ENCODE peak calls at places on chromosome 5, in four cellular contexts. One of them, this sample, is unnamed.
A peak's percentile ranks its signal among the peaks of the same experiment; 100 is the strongest.

GRCh38 chr5:158135682-158136176 is 276.8 kb upstream of the CLINT1 start:
- DNase-seq in GM12878: no peak
- DNase-seq in H1: peak; percentile 60
- DNase-seq in A549: no peak
- DNase-seq in this sample: no peak

GRCh38 chr5:90602681-90603080 is 44.1 kb downstream of the ADGRV1 start:
- DNase-seq in H1: no peak
- DNase-seq in GM12878: no peak
- DNase-seq in A549: no peak
- DNase-seq in this sample: no peak

GRCh38 chr5:93622240-93622885 is 39.3 kb downstream of the NR2F1 start:
- DNase-seq in H1: no peak
- DNase-seq in A549: peak; percentile 71
- DNase-seq in GM12878: no peak
- DNase-seq in this sample: peak; percentile 77

GRCh38 chr5:67806647-67807046 is 408.9 kb upstream of the PIK3R1 start:
- DNase-seq in A549: no peak
- DNase-seq in H1: no peak
- DNase-seq in GM12878: no peak
- DNase-seq in this sample: no peak

GRCh38 chr5:125375143-125375542 is 628.7 kb upstream of the ZNF608 start:
- DNase-seq in A549: no peak
- DNase-seq in H1: no peak
- DNase-seq in GM12878: no peak
- DNase-seq in this sample: no peak

GRCh38 chr5:154442801-154443200 is 3.0 kb upstream of the SAP30L start:
- DNase-seq in GM12878: no peak
- DNase-seq in A549: no peak
- DNase-seq in H1: no peak
- DNase-seq in this sample: no peak

GRCh38 chr5:55577353-55578060 is 42.7 kb upstream of the PLPP1 start:
- DNase-seq in H1: peak; percentile 34
- DNase-seq in A549: no peak
- DNase-seq in GM12878: no peak
- DNase-seq in this sample: no peak

GRCh38 chr5:132013006-132013689 is 1.7 kb upstream of the ACSL6 start:
- DNase-seq in A549: no peak
- DNase-seq in H1: peak; percentile 27
- DNase-seq in GM12878: no peak
- DNase-seq in this sample: no peak

GRCh38 chr5:2334686-2335085 is 416.8 kb downstream of the IRX2 start:
- DNase-seq in GM12878: no peak
- DNase-seq in H1: no peak
- DNase-seq in A549: no peak
- DNase-seq in this sample: no peak

GRCh38 chr5:128225245-128226030 is 141.9 kb downstream of the SLC12A2 start:
- DNase-seq in H1: no peak
- DNase-seq in A549: no peak
- DNase-seq in GM12878: no peak
- DNase-seq in this sample: no peak

GRCh38 chr5:131720714-131721113 is 76.1 kb downstream of the FNIP1 start:
- DNase-seq in A549: no peak
- DNase-seq in GM12878: no peak
- DNase-seq in H1: no peak
- DNase-seq in this sample: no peak

GRCh38 chr5:143842920-143843319 is 31.0 kb downstream of the HMHB1 start:
- DNase-seq in GM12878: no peak
- DNase-seq in A549: no peak
- DNase-seq in H1: no peak
- DNase-seq in this sample: peak; percentile 31

GRCh38 chr5:102911973-102912372 is 156.9 kb downstream of the PAM start:
- DNase-seq in GM12878: no peak
- DNase-seq in H1: no peak
- DNase-seq in A549: peak; percentile 4
- DNase-seq in this sample: peak; percentile 79

GRCh38 chr5:168987540-168988300 is 313.2 kb downstream of the SLIT3 start:
- DNase-seq in H1: peak; percentile 91
- DNase-seq in A549: peak; percentile 66
- DNase-seq in GM12878: no peak
- DNase-seq in this sample: peak; percentile 58

GRCh38 chr5:120055858-120056257 is 408.2 kb upstream of the PRR16 start:
- DNase-seq in H1: no peak
- DNase-seq in GM12878: no peak
- DNase-seq in A549: peak; percentile 17
- DNase-seq in this sample: peak; percentile 76

GRCh38 chr5:169548315-169548714 is 35.3 kb upstream of the SPDL1 start:
- DNase-seq in H1: no peak
- DNase-seq in GM12878: no peak
- DNase-seq in A549: peak; percentile 68
- DNase-seq in this sample: peak; percentile 24

GRCh38 chr5:79035237-79035636 is 34.2 kb downstream of the DMGDH start:
- DNase-seq in A549: no peak
- DNase-seq in GM12878: no peak
- DNase-seq in H1: no peak
- DNase-seq in this sample: no peak

GRCh38 chr5:67396975-67397374 is 200.4 kb upstream of the CD180 start:
- DNase-seq in H1: no peak
- DNase-seq in GM12878: no peak
- DNase-seq in A549: no peak
- DNase-seq in this sample: no peak

GRCh38 chr5:158463971-158464370 is 605.0 kb upstream of the CLINT1 start:
- DNase-seq in GM12878: no peak
- DNase-seq in A549: no peak
- DNase-seq in H1: no peak
- DNase-seq in this sample: peak; percentile 10

GRCh38 chr5:94793113-94793815 is 174.8 kb downstream of the SLF1 start:
- DNase-seq in H1: no peak
- DNase-seq in GM12878: peak; percentile 92
- DNase-seq in A549: no peak
- DNase-seq in this sample: peak; percentile 92

GRCh38 chr5:36059571-36060515 is 6.8 kb downstream of the UGT3A2 start:
- DNase-seq in A549: no peak
- DNase-seq in H1: no peak
- DNase-seq in GM12878: no peak
- DNase-seq in this sample: no peak

GRCh38 chr5:133512896-133513295 is 99.4 kb downstream of the FSTL4 start:
- DNase-seq in A549: no peak
- DNase-seq in GM12878: no peak
- DNase-seq in H1: no peak
- DNase-seq in this sample: no peak

GRCh38 chr5:113118765-113119164 is 142.2 kb downstream of the DCP2 start:
- DNase-seq in A549: no peak
- DNase-seq in GM12878: no peak
- DNase-seq in H1: no peak
- DNase-seq in this sample: no peak

GRCh38 chr5:107361945-107362344 is 308.8 kb downstream of the EFNA5 start:
- DNase-seq in A549: peak; percentile 72
- DNase-seq in GM12878: no peak
- DNase-seq in H1: no peak
- DNase-seq in this sample: peak; percentile 21

GRCh38 chr5:150410524-150411244 is 2.0 kb downstream of the CD74 start:
- DNase-seq in H1: peak; percentile 67
- DNase-seq in GM12878: peak; percentile 71
- DNase-seq in A549: peak; percentile 62
- DNase-seq in this sample: peak; percentile 74

GRCh38 chr5:180343110-180343845 is 9.9 kb downstream of the GFPT2 start:
- DNase-seq in H1: peak; percentile 71
- DNase-seq in A549: no peak
- DNase-seq in GM12878: no peak
- DNase-seq in this sample: peak; percentile 41

GRCh38 chr5:109910874-109911273 is 221.1 kb downstream of the MAN2A1 start:
- DNase-seq in A549: no peak
- DNase-seq in H1: no peak
- DNase-seq in GM12878: no peak
- DNase-seq in this sample: no peak

GRCh38 chr5:181043285-181044092 is 3.4 kb downstream of the BTNL9 start:
- DNase-seq in H1: no peak
- DNase-seq in A549: peak; percentile 44
- DNase-seq in GM12878: no peak
- DNase-seq in this sample: no peak

GRCh38 chr5:119470105-119470763 is 17.9 kb downstream of the HSD17B4 start:
- DNase-seq in H1: peak; percentile 57
- DNase-seq in A549: no peak
- DNase-seq in GM12878: peak; percentile 50
- DNase-seq in this sample: no peak

DNA sequence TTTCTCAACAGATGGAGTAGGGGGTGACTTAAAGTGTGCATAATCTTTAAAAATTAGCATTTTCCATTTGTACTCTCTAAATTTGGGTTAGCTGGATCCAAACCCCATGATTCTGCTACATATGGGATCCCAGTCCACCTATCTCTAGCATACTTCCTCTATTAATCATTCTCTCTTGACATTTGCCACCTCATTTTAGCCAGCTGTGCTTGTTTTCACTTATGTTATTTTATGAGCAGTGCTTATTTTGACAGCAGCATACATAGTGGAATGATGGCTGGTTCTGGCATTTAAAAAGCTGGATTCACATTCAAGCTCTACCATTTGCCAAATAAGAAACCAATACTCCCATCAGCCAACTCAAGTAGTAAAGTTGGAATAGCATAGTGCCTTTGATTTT is 22.5 kb upstream of the SNX18 start:
- DNase-seq in H1: no peak
- DNase-seq in GM12878: no peak
- DNase-seq in A549: no peak
- DNase-seq in this sample: no peak
- H3K4me1 ChIP-seq in H1: no peaks in the 10 kb centered on the region
- H3K4me1 ChIP-seq in GM12878: peaks cover 3% of the 10 kb centered on the region
- H3K4me1 ChIP-seq in A549: no peaks in the 10 kb centered on the region
- H3K4me1 ChIP-seq in this sample: no peaks in the 10 kb centered on the region

GRCh38 chr5:33565304-33565703 is 124.5 kb downstream of the TARS1 start:
- DNase-seq in A549: no peak
- DNase-seq in GM12878: no peak
- DNase-seq in H1: no peak
- DNase-seq in this sample: no peak
- TF ChIP-seq POLR2A in A549: no peak
- TF ChIP-seq POLR2A in GM12878: no peak
- TF ChIP-seq POLR2A in H1: no peak
- TF ChIP-seq POLR2A in this sample: no peak

GRCh38 chr5:138964547-138965174 is 89.5 kb upstream of the LRRTM2 start:
- DNase-seq in GM12878: no peak
- DNase-seq in H1: no peak
- DNase-seq in A549: no peak
- DNase-seq in this sample: no peak
- H3K4me1 ChIP-seq in GM12878: no peaks in the 10 kb centered on the region
- H3K4me1 ChIP-seq in H1: peaks cover 15% of the 10 kb centered on the region
- H3K4me1 ChIP-seq in A549: no peaks in the 10 kb centered on the region
- H3K4me1 ChIP-seq in this sample: peaks cover 21% of the 10 kb centered on the region

DNA sequence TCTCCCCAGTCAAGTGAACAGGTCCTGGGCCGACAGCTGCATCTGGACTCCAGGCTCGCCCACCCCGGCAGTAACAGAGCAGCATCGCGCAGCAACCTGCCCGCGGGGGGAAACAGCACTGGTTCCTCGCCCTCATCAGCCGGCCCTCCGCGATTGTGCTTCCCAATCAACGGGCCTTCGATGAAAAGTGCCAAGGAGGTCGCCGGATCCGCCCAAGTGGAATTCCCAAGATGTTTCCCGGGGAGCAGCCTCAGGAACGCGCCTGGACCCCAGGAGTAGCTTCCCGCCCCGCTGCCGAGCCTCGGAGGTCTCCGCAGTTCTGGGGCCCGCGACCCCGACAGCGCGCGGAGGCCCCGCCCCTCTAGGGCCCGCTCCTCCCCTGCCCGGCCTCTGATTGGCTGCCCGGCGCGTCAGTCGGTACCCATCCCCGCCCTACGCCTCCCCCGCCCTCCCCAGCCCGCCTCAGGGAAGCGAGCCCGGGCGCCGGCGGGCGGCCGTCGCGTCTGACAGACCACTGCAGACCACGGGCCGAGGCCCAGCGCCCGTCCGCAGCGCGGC is at the start of gene OTULINL:
- DNase-seq in A549: peak; percentile 76
- DNase-seq in GM12878: no peak
- DNase-seq in H1: peak; percentile 98
- DNase-seq in this sample: peak; percentile 47
- TF ChIP-seq POLR2A in A549: no peak
- TF ChIP-seq POLR2A in GM12878: no peak
- TF ChIP-seq POLR2A in H1: peak; percentile 69
- TF ChIP-seq POLR2A in this sample: no peak

GRCh38 chr5:173765661-173766060 is 122.5 kb upstream of the CPEB4 start:
- DNase-seq in A549: no peak
- DNase-seq in H1: no peak
- DNase-seq in GM12878: no peak
- DNase-seq in this sample: no peak
- H3K4me1 ChIP-seq in A549: peaks cover 53% of the 10 kb centered on the region
- H3K4me1 ChIP-seq in H1: peaks cover 5% of the 10 kb centered on the region
- H3K4me1 ChIP-seq in GM12878: peaks cover 3% of the 10 kb centered on the region
- H3K4me1 ChIP-seq in this sample: peaks cover 7% of the 10 kb centered on the region

DNA sequence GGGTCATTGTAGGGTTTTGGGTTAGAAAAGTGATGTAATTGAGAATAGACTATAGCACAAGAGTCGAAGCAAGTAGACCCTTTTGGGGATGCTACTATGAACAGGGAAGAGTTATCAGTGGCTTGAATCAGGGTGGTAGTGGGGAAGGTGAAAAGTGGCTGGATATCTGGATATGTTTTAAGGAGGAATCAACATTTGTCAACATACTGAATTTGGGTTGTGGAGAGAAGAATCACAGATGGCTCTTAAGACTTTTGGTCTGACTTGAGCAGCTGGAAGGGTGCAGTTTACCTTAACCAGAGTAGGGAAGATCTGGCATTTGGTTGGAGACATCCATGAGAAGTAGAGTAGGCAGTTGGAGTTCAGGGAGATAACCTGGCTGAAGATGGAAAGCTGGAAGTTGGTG is 38.5 kb upstream of the FCHO2 start:
- DNase-seq in A549: no peak
- DNase-seq in GM12878: no peak
- DNase-seq in H1: no peak
- DNase-seq in this sample: no peak
- TF ChIP-seq POLR2A in A549: no peak
- TF ChIP-seq POLR2A in GM12878: no peak
- TF ChIP-seq POLR2A in H1: peak; percentile 54
- TF ChIP-seq POLR2A in this sample: no peak

GRCh38 chr5:170747357-170747756 is 36.2 kb upstream of the GABRP start:
- DNase-seq in A549: no peak
- DNase-seq in GM12878: no peak
- DNase-seq in H1: peak; percentile 36
- DNase-seq in this sample: no peak
- H3K4me1 ChIP-seq in A549: peaks cover 14% of the 10 kb centered on the region
- H3K4me1 ChIP-seq in GM12878: no peaks in the 10 kb centered on the region
- H3K4me1 ChIP-seq in H1: peaks cover 23% of the 10 kb centered on the region
- H3K4me1 ChIP-seq in this sample: peaks cover 2% of the 10 kb centered on the region

This sample was measured in IMR-90.